ENCODE peak calls at places on chromosomes 12 and 14, in seven cellular contexts. One of them, this sample, is unnamed.

GRCh38 chr14:22887260-22887989 is 4.4 kb downstream of the REM2 start:
- DNase-seq in Karpas-422: peak; percentile 90
- DNase-seq in Daoy: peak; percentile 64
- DNase-seq in naive thymus-derived CD4-positive, alpha-beta T cell: peak; percentile 56
- DNase-seq in CD4-positive, alpha-beta T cell: no peak
- DNase-seq in AG08396: peak; percentile 73
- DNase-seq in HepG2: no peak
- DNase-seq in this sample: peak; percentile 84

GRCh38 chr12:108446766-108447165 is 68.3 kb upstream of the FICD start:
- DNase-seq in naive thymus-derived CD4-positive, alpha-beta T cell: no peak
- DNase-seq in HepG2: no peak
- DNase-seq in CD4-positive, alpha-beta T cell: no peak
- DNase-seq in Daoy: peak; percentile 71
- DNase-seq in Karpas-422: no peak
- DNase-seq in AG08396: no peak
- DNase-seq in this sample: no peak

GRCh38 chr14:70186826-70187483 is 1.8 kb downstream of the SLC8A3 start:
- DNase-seq in naive thymus-derived CD4-positive, alpha-beta T cell: no peak
- DNase-seq in HepG2: no peak
- DNase-seq in Daoy: peak; percentile 67
- DNase-seq in CD4-positive, alpha-beta T cell: no peak
- DNase-seq in AG08396: no peak
- DNase-seq in Karpas-422: no peak
- DNase-seq in this sample: no peak

GRCh38 chr12:93167841-93168492 is 209.8 kb upstream of the NUDT4 start:
- DNase-seq in AG08396: no peak
- DNase-seq in Karpas-422: no peak
- DNase-seq in HepG2: peak; percentile 20
- DNase-seq in Daoy: peak; percentile 25
- DNase-seq in CD4-positive, alpha-beta T cell: no peak
- DNase-seq in naive thymus-derived CD4-positive, alpha-beta T cell: no peak
- DNase-seq in this sample: peak; percentile 49

GRCh38 chr14:51869426-51870113 is 9.2 kb downstream of the GNG2 start:
- DNase-seq in Karpas-422: peak; percentile 68
- DNase-seq in naive thymus-derived CD4-positive, alpha-beta T cell: no peak
- DNase-seq in Daoy: no peak
- DNase-seq in CD4-positive, alpha-beta T cell: no peak
- DNase-seq in HepG2: no peak
- DNase-seq in AG08396: no peak
- DNase-seq in this sample: no peak

GRCh38 chr14:65356327-65356836 is 56.1 kb upstream of the FUT8 start:
- DNase-seq in HepG2: peak; percentile 55
- DNase-seq in Karpas-422: no peak
- DNase-seq in naive thymus-derived CD4-positive, alpha-beta T cell: no peak
- DNase-seq in Daoy: peak; percentile 96
- DNase-seq in AG08396: peak; percentile 45
- DNase-seq in CD4-positive, alpha-beta T cell: no peak
- DNase-seq in this sample: peak; percentile 87

GRCh38 chr12:13652105-13652504 is 329.3 kb downstream of the GRIN2B start:
- DNase-seq in Karpas-422: no peak
- DNase-seq in naive thymus-derived CD4-positive, alpha-beta T cell: no peak
- DNase-seq in AG08396: no peak
- DNase-seq in CD4-positive, alpha-beta T cell: no peak
- DNase-seq in HepG2: no peak
- DNase-seq in Daoy: no peak
- DNase-seq in this sample: no peak

GRCh38 chr12:45644521-45644920 is 85.0 kb upstream of the ARID2 start:
- DNase-seq in AG08396: peak; percentile 36
- DNase-seq in CD4-positive, alpha-beta T cell: no peak
- DNase-seq in naive thymus-derived CD4-positive, alpha-beta T cell: no peak
- DNase-seq in Daoy: no peak
- DNase-seq in Karpas-422: no peak
- DNase-seq in HepG2: no peak
- DNase-seq in this sample: peak; percentile 37

GRCh38 chr12:95547522-95548055 is 3.7 kb downstream of the USP44 start:
- DNase-seq in HepG2: no peak
- DNase-seq in AG08396: peak; percentile 81
- DNase-seq in Daoy: no peak
- DNase-seq in CD4-positive, alpha-beta T cell: no peak
- DNase-seq in Karpas-422: no peak
- DNase-seq in naive thymus-derived CD4-positive, alpha-beta T cell: peak; percentile 51
- DNase-seq in this sample: no peak

GRCh38 chr14:50677527-50678063 is 9.5 kb upstream of the SAV1 start:
- DNase-seq in naive thymus-derived CD4-positive, alpha-beta T cell: no peak
- DNase-seq in Karpas-422: no peak
- DNase-seq in HepG2: peak; percentile 1
- DNase-seq in CD4-positive, alpha-beta T cell: no peak
- DNase-seq in Daoy: peak; percentile 73
- DNase-seq in AG08396: peak; percentile 52
- DNase-seq in this sample: no peak

GRCh38 chr12:116529048-116529447 is 30.1 kb upstream of the MAP1LC3B2 start:
- DNase-seq in naive thymus-derived CD4-positive, alpha-beta T cell: no peak
- DNase-seq in Karpas-422: no peak
- DNase-seq in CD4-positive, alpha-beta T cell: no peak
- DNase-seq in AG08396: no peak
- DNase-seq in HepG2: peak; percentile 84
- DNase-seq in Daoy: peak; percentile 61
- DNase-seq in this sample: no peak

GRCh38 chr12:124588018-124588634 is 20.7 kb upstream of the NCOR2 start:
- DNase-seq in CD4-positive, alpha-beta T cell: no peak
- DNase-seq in Karpas-422: no peak
- DNase-seq in naive thymus-derived CD4-positive, alpha-beta T cell: no peak
- DNase-seq in HepG2: no peak
- DNase-seq in Daoy: no peak
- DNase-seq in AG08396: no peak
- DNase-seq in this sample: no peak

GRCh38 chr12:102423447-102423846 is 56.9 kb downstream of the IGF1 start:
- DNase-seq in naive thymus-derived CD4-positive, alpha-beta T cell: no peak
- DNase-seq in CD4-positive, alpha-beta T cell: no peak
- DNase-seq in Karpas-422: no peak
- DNase-seq in AG08396: no peak
- DNase-seq in Daoy: peak; percentile 47
- DNase-seq in HepG2: no peak
- DNase-seq in this sample: no peak

GRCh38 chr12:49969027-49969426 is 3.7 kb upstream of the AQP6 start:
- DNase-seq in Karpas-422: no peak
- DNase-seq in HepG2: no peak
- DNase-seq in CD4-positive, alpha-beta T cell: no peak
- DNase-seq in Daoy: no peak
- DNase-seq in naive thymus-derived CD4-positive, alpha-beta T cell: no peak
- DNase-seq in AG08396: no peak
- DNase-seq in this sample: no peak

GRCh38 chr14:32560213-32560857 is 231.2 kb downstream of the AKAP6 start:
- DNase-seq in Karpas-422: peak; percentile 84
- DNase-seq in naive thymus-derived CD4-positive, alpha-beta T cell: peak; percentile 28
- DNase-seq in Daoy: peak; percentile 73
- DNase-seq in CD4-positive, alpha-beta T cell: no peak
- DNase-seq in AG08396: peak; percentile 66
- DNase-seq in HepG2: peak; percentile 82
- DNase-seq in this sample: peak; percentile 27

GRCh38 chr12:10612110-10612509 is 1.3 kb downstream of the MAGOHB start:
- DNase-seq in Daoy: no peak
- DNase-seq in HepG2: no peak
- DNase-seq in CD4-positive, alpha-beta T cell: no peak
- DNase-seq in Karpas-422: no peak
- DNase-seq in AG08396: no peak
- DNase-seq in naive thymus-derived CD4-positive, alpha-beta T cell: no peak
- DNase-seq in this sample: no peak

GRCh38 chr12:12008931-12009611 is 61.7 kb upstream of the BCL2L14 start:
- DNase-seq in HepG2: no peak
- DNase-seq in AG08396: peak; percentile 37
- DNase-seq in CD4-positive, alpha-beta T cell: peak; percentile 40
- DNase-seq in naive thymus-derived CD4-positive, alpha-beta T cell: peak; percentile 33
- DNase-seq in Karpas-422: no peak
- DNase-seq in Daoy: peak; percentile 79
- DNase-seq in this sample: no peak

GRCh38 chr12:53345486-53346195 is 9.5 kb upstream of the SP7 start:
- DNase-seq in naive thymus-derived CD4-positive, alpha-beta T cell: no peak
- DNase-seq in Daoy: peak; percentile 53
- DNase-seq in CD4-positive, alpha-beta T cell: no peak
- DNase-seq in Karpas-422: no peak
- DNase-seq in HepG2: no peak
- DNase-seq in AG08396: no peak
- DNase-seq in this sample: no peak

GRCh38 chr12:121872546-121873223 is 14.0 kb upstream of the HPD start:
- DNase-seq in Daoy: peak; percentile 68
- DNase-seq in HepG2: no peak
- DNase-seq in Karpas-422: no peak
- DNase-seq in CD4-positive, alpha-beta T cell: no peak
- DNase-seq in naive thymus-derived CD4-positive, alpha-beta T cell: no peak
- DNase-seq in AG08396: peak; percentile 80
- DNase-seq in this sample: no peak

GRCh38 chr12:53484686-53485567 is 14.3 kb downstream of the MAP3K12 start:
- DNase-seq in Daoy: no peak
- DNase-seq in naive thymus-derived CD4-positive, alpha-beta T cell: no peak
- DNase-seq in AG08396: no peak
- DNase-seq in CD4-positive, alpha-beta T cell: no peak
- DNase-seq in HepG2: no peak
- DNase-seq in Karpas-422: no peak
- DNase-seq in this sample: no peak